ENCODE peak calls at places on chromosome 2, in nine cellular contexts. F, B, U, M, G, C, W, P and I are unnamed samples. For H3K4me1, the result is how much of the 10 kb centered on the place peaks cover.

GRCh38 chr2:38207168-38207567 is 131.2 kb upstream of the CYP1B1 start:
- DNase-seq in F (no peak), B (no peak), U (no peak), M (no peak), G (peak), C (no peak), W (no peak), P (peak), I (no peak)

GRCh38 chr2:6312377-6312776 is 553.3 kb downstream of the CMPK2 start:
- DNase-seq in F (no peak), B (no peak), U (no peak), M (no peak), G (no peak), C (no peak), W (no peak), P (no peak), I (no peak)

GRCh38 chr2:159677654-159678053 is 34.7 kb upstream of the MARCHF7 start:
- DNase-seq in F (no peak), B (no peak), U (no peak), M (no peak), G (peak), C (no peak), W (peak), P (peak), I (no peak)

GRCh38 chr2:231515603-231516002 is 14.6 kb downstream of the NMUR1 start:
- DNase-seq in F (no peak), B (no peak), U (no peak), M (no peak), G (no peak), C (no peak), W (no peak), P (no peak), I (no peak)

GRCh38 chr2:17976871-17977746 is 98.6 kb downstream of the KCNS3 start:
- DNase-seq in F (peak), B (no peak), U (no peak), M (peak), G (peak), C (peak), W (peak), P (peak), I (no peak)

GRCh38 chr2:23436346-23437099 is 51.5 kb downstream of the KLHL29 start:
- DNase-seq in F (no peak), B (no peak), U (no peak), M (no peak), G (no peak), C (no peak), W (peak), P (peak), I (peak)

GRCh38 chr2:239579524-239580198 is 178.8 kb upstream of the HDAC4 start:
- DNase-seq in F (no peak), B (no peak), U (no peak), M (no peak), G (no peak), C (no peak), W (no peak), P (no peak), I (no peak)

GRCh38 chr2:128623776-128624424 is 305.2 kb upstream of the HS6ST1 start:
- DNase-seq in F (peak), B (peak), U (no peak), M (no peak), G (peak), C (peak), W (peak), P (peak), I (no peak)

DNA sequence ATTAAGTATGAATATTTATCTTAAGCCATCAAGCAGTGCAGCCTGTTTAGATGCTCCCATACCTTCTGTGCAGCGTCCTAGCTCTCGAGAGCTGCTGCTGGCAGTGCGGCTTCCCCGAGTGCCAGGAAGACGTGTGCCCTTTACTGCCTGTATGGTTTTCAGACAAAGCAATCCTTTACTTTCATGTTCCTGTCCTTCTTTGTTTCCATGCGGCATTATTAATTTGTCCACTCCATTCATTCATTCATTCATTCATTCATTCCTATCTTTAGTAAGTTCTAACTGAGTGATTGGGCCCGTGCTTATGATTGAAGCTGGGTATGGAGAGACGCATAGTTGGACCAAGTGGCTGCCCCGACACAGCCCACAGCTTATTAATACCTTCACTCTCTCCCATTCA is 446.6 kb upstream of the HNRNPA3 start:
- DNase-seq in F (no peak), B (no peak), U (no peak), M (no peak), G (no peak), C (no peak), W (no peak), P (no peak), I (no peak)
- H3K4me1 ChIP-seq in F (under half), B (under half), U (under half), M (under half), G (under half), C (under half), W (under half), P (under half), I (under half)

DNA sequence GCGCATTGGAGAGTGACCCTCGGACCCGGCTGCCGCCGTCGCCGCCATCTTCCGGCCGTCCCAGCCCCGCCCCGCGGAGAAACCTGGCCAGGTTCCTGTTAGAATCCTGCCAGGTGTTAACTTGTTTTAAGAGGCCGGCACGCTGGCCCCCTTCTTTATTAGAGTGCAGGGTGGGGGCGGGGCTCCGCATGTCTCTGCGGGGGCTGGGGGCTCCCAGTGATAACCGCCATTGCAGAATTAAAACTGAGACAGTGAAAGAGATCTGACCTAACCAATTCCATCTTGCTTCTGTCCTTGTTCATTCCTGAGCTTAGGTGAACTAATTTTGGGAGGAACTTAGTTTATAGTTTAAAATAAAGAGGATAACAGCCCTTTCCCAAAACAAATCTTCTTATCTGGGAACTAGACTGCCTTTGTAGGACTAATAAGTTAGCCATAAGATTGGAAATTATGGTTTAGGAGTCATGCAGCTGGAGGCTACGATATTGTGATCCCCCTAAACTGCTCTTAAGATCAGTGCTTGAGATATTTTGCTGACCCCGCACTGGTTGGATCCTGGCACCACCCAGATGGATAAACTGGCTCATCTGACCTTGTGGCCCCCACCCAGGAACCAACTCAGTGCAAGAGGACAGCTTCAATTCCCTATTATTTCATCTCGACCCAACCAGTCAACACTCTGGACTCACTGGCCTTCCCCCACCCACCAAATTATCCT is 543 bp upstream of the STARD7 start:
- DNase-seq in F (no peak), B (no peak), U (no peak), M (no peak), G (peak), C (no peak), W (no peak), P (no peak), I (no peak)
- H3K4me1 ChIP-seq in F (under half), B (under half), U (under half), M (under half), G (under half), C (under half), W (under half), P (under half), I (under half)

GRCh38 chr2:62186534-62186933 is 9.4 kb upstream of the B3GNT2 start:
- DNase-seq in F (peak), B (no peak), U (no peak), M (no peak), G (no peak), C (no peak), W (no peak), P (no peak), I (no peak)

GRCh38 chr2:62187246-62187645 is 8.7 kb upstream of the B3GNT2 start:
- DNase-seq in F (no peak), B (no peak), U (no peak), M (no peak), G (no peak), C (no peak), W (no peak), P (no peak), I (no peak)

GRCh38 chr2:62181836-62182235 is 14.1 kb upstream of the B3GNT2 start:
- DNase-seq in F (no peak), B (no peak), U (no peak), M (no peak), G (no peak), C (no peak), W (no peak), P (no peak), I (no peak)

GRCh38 chr2:62185828-62186483 is 10.0 kb upstream of the B3GNT2 start:
- DNase-seq in F (no peak), B (no peak), U (no peak), M (no peak), G (no peak), C (no peak), W (no peak), P (no peak), I (no peak)

DNA sequence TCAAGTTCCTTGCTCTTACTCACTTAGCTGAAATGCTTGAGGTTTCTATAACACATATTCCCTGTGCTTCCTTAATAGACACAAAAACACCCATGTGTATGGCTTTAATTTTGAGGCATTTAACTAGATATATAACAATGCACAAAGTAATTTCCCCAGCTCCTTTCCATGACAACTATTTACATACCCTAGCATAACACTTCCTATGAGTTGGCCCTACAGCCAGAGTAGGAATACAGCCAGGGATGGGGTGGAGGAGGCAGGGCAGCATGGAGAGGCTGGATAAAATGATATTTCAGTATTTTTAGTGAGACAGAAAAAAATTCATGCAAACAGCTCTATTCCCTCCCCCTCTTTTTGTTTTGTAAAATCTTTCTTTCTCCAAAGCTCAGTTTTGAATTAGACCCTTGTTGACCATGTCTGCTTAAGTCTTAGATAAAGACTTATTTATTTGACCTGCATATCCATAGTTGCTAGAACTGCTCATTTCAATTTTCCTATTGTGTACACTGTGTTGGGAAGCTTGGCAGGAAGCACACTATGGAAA is 11.3 kb upstream of the B3GNT2 start:
- DNase-seq in F (no peak), B (no peak), U (no peak), M (no peak), G (no peak), C (no peak), W (no peak), P (no peak), I (no peak)
- H3K4me1 ChIP-seq in F (under half), B (under half), U (under half), M (under half), G (under half), C (under half), W (under half), P (under half), I (under half)

DNA sequence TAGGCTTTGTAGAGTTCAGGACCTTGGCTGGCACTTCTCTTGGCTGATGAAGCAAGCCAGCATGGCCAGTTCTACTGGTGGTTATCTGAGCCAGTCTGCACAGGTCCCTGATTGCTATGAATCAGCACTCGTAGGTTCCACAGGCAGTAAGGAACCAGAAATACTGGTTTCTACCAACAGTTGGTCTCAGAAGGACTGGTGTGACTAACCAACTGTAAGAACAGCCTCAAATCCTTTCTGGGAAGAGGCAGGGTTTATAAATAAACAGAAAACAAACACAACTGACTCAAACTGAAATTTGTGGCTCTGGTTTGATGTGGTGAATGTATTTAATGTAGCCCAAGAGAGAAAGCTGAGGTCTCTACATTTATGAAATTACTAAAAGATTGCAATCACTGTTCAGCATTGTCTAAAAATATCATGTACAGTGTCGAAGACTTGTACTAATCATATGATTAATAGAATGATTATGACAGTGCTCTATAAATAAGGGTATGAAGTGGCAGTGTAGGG is 44.1 kb upstream of the RAPH1 start:
- DNase-seq in F (no peak), B (peak), U (no peak), M (no peak), G (peak), C (peak), W (peak), P (peak), I (peak)
- H3K4me1 ChIP-seq in F (under half), B (under half), U (under half), M (under half), G (under half), C (under half), W (under half), P (under half), I (under half)